ENCODE peak calls at places on chromosomes 5 and 9, in eight cellular contexts. Y is psoas muscle, P is tibial artery, G is stomach, C is SK-N-SH, Z is Caco-2, F is astrocyte of the spinal cord, R is fibroblast of the aortic adventitia. H is an unnamed sample.

GRCh38 chr5:150179221-150179620 is 10.6 kb upstream of the SLC6A7 start:
- DNase-seq in G (no peak), Z (no peak), Y (no peak), C (no peak), P (no peak), F (no peak), R (no peak), H (no peak)

GRCh38 chr9:122131401-122131921 is 28.1 kb downstream of the NDUFA8 start:
- DNase-seq in Z (no peak), R (no peak), Y (no peak), P (no peak), F (no peak), G (no peak), C (no peak), H (no peak)

GRCh38 chr9:84404095-84404686 is 63.6 kb upstream of the SLC28A3 start:
- DNase-seq in R (no peak), C (peak; percentile 58), Z (no peak), P (no peak), F (no peak), Y (no peak), G (no peak), H (peak; percentile 17)

GRCh38 chr5:107719207-107719606 is 48.5 kb upstream of the EFNA5 start:
- DNase-seq in P (no peak), F (no peak), G (no peak), C (no peak), R (no peak), Z (no peak), Y (no peak), H (no peak)

GRCh38 chr9:132201780-132202703 is 40.2 kb downstream of the NTNG2 start:
- DNase-seq in F (no peak), Z (no peak), C (no peak), P (no peak), R (no peak), G (no peak), Y (no peak), H (no peak)

GRCh38 chr5:135557034-135557838 is 21.5 kb upstream of the NEUROG1 start:
- DNase-seq in C (no peak), F (no peak), G (no peak), Y (no peak), P (no peak), R (no peak), Z (no peak), H (no peak)

GRCh38 chr9:71663931-71664459 is 104.3 kb downstream of the CEMIP2 start:
- DNase-seq in C (no peak), Y (no peak), F (peak; percentile 35), Z (no peak), R (no peak), G (no peak), P (no peak), H (peak; percentile 42)

GRCh38 chr9:92048924-92049625 is 66.1 kb downstream of the SPTLC1 start:
- DNase-seq in C (no peak), R (no peak), Y (no peak), G (no peak), Z (no peak), P (no peak), F (peak; percentile 47), H (no peak)

GRCh38 chr9:113529336-113530009 is 65.9 kb downstream of the RGS3 start:
- DNase-seq in F (no peak), G (no peak), R (no peak), C (no peak), Y (no peak), Z (peak; percentile 58), P (no peak), H (no peak)

GRCh38 chr9:3241290-3241689 is 284.5 kb downstream of the RFX3 start:
- DNase-seq in F (peak; percentile 66), Y (no peak), C (no peak), R (peak; percentile 16), P (no peak), Z (no peak), G (no peak), H (no peak)

GRCh38 chr5:145280806-145281205 is 554.3 kb downstream of the PRELID2 start:
- DNase-seq in Z (no peak), P (no peak), C (no peak), G (no peak), Y (no peak), F (no peak), R (no peak), H (no peak)

DNA sequence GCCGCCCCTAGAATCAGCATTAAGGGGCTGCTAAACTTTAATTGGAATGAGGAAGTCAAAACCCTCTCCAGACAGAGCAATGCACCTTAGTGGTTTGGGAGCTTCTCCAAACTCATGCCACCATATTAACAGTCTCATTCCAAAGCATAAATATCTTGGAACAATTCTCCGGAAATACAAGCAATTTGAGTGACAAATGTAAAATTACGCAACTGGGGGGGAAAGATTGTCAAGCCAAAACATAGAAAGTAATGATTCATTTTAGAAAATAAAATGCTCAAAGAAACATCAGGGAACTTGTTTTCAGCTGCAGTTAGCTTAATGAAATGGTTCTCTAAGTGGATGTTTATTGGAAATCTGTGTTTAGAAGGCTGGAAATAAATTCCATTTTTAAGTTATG is 552.0 kb downstream of the PRELID2 start:
- DNase-seq in F (no peak), P (no peak), Y (no peak), C (no peak), R (peak; percentile 44), Z (no peak), G (no peak), H (peak; percentile 75)
- TF ChIP-seq CTCF in F (no peak), P (no peak), Y (no peak), C (no peak), R (no peak), Z (no peak), G (no peak), H (no peak)

GRCh38 chr5:77546-77945 is 14.4 kb upstream of the PLEKHG4B start:
- DNase-seq in Z (no peak), F (no peak), P (no peak), Y (no peak), G (no peak), R (no peak), C (no peak), H (no peak)
- TF ChIP-seq CTCF in Z (no peak), F (no peak), P (no peak), Y (no peak), G (no peak), R (no peak), C (no peak), H (no peak)

GRCh38 chr5:83744851-83745250 is 24.2 kb upstream of the HAPLN1 start:
- DNase-seq in Z (no peak), G (no peak), P (no peak), C (no peak), F (peak; percentile 16), R (peak; percentile 9), Y (no peak), H (no peak)

GRCh38 chr5:83745821-83746220 is 25.2 kb upstream of the HAPLN1 start:
- DNase-seq in G (no peak), C (no peak), Y (no peak), Z (no peak), R (no peak), P (no peak), F (no peak), H (no peak)

GRCh38 chr5:83742089-83742488 is 21.4 kb upstream of the HAPLN1 start:
- DNase-seq in F (no peak), C (no peak), P (no peak), R (no peak), Z (no peak), G (no peak), Y (no peak), H (no peak)

GRCh38 chr5:83740741-83741140 is 20.1 kb upstream of the HAPLN1 start:
- DNase-seq in C (no peak), R (no peak), Y (no peak), F (no peak), G (no peak), P (no peak), Z (no peak), H (no peak)

GRCh38 chr5:83741571-83741970 is 20.9 kb upstream of the HAPLN1 start:
- DNase-seq in P (no peak), C (no peak), F (no peak), Y (no peak), G (no peak), R (no peak), Z (no peak), H (no peak)
- TF ChIP-seq CTCF in P (no peak), C (no peak), F (no peak), Y (no peak), G (no peak), R (no peak), Z (no peak), H (no peak)

DNA sequence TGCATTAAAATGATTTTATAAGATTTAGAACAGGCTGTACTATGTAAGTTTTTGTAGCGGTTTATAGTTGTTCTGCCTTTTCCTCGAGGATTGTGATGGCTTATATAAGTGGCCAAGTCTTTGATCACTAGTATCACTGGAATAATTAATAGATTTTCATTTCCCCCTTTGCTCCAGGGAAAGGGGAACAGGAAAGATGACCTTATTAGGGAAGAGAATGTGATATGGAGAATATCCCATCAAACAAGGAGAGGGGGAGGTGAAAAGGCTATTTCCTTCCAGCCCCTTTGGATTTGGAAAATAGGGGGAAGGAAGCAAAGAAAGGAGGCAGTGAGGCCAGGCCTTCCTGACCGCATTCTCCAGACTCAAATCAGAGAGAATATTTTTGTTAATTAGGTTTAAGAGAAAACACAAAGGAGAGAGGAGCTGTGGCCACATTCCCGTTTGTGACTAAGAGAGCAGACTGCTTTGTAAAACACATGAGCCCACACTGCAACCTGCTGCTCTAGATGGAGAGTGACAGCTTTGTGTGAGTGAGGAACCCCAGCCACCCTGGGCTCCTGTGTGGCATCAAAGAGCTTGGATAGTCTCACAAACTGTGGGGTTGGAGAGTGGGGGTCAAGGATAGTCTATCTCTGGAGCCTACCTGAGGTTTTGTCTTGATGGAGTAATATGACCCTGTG is 359.5 kb downstream of the DTWD2 start:
- DNase-seq in G (no peak), Y (no peak), Z (no peak), F (no peak), C (no peak), P (no peak), R (no peak), H (no peak)
- TF ChIP-seq CTCF in G (no peak), Y (no peak), Z (no peak), F (no peak), C (no peak), P (no peak), R (no peak), H (no peak)

GRCh38 chr5:58239075-58239474 is 220.8 kb downstream of the PLK2 start:
- DNase-seq in Y (no peak), P (no peak), G (no peak), F (no peak), Z (no peak), R (no peak), C (no peak), H (no peak)

GRCh38 chr5:58239731-58240130 is 220.2 kb downstream of the PLK2 start:
- DNase-seq in Z (no peak), G (no peak), P (no peak), F (no peak), Y (no peak), C (no peak), R (no peak), H (no peak)

GRCh38 chr5:58241383-58241782 is 218.5 kb downstream of the PLK2 start:
- DNase-seq in P (no peak), R (peak; percentile 51), G (no peak), C (no peak), Z (no peak), F (no peak), Y (no peak), H (peak; percentile 40)

GRCh38 chr5:58236498-58236897 is 223.4 kb downstream of the PLK2 start:
- DNase-seq in Z (no peak), G (no peak), F (no peak), C (no peak), Y (no peak), R (no peak), P (no peak), H (no peak)

GRCh38 chr5:58240286-58240685 is 219.6 kb downstream of the PLK2 start:
- DNase-seq in P (no peak), G (no peak), F (peak; percentile 55), C (no peak), Z (no peak), Y (no peak), R (peak; percentile 71), H (peak; percentile 64)
- TF ChIP-seq CTCF in P (no peak), G (no peak), F (no peak), C (no peak), Z (no peak), Y (no peak), R (no peak), H (no peak)